ENCODE peak calls at places on chromosomes 16 and 17, in seven cellular contexts. K, S, L, Q, Y, M and E are unnamed samples.

GRCh38 chr17:29514792-29515191 is 52.0 kb downstream of the ABHD15 start:
- DNase-seq in K (no peak), S (no peak), L (no peak), Q (no peak), Y (no peak), M (no peak), E (no peak)

GRCh38 chr16:68257251-68257905 is 6.9 kb upstream of the SLC7A6 start:
- DNase-seq in K (no peak), S (no peak), L (no peak), Q (peak), Y (no peak), M (no peak), E (no peak)

GRCh38 chr16:85192736-85193493 is 80.6 kb upstream of the CIBAR2 start:
- DNase-seq in K (no peak), S (no peak), L (no peak), Q (no peak), Y (no peak), M (no peak), E (no peak)

GRCh38 chr16:21277927-21278706 is at the start of gene CRYM:
- DNase-seq in K (peak), S (peak), L (peak), Q (peak), Y (no peak), M (peak), E (peak)

GRCh38 chr17:39576187-39576586 is 31.5 kb downstream of the NEUROD2 start:
- DNase-seq in K (peak), S (no peak), L (no peak), Q (no peak), Y (no peak), M (no peak), E (no peak)

GRCh38 chr16:56679813-56680212 is 2.5 kb upstream of the MT1X start:
- DNase-seq in K (no peak), S (no peak), L (no peak), Q (no peak), Y (no peak), M (no peak), E (no peak)

GRCh38 chr16:5870886-5871715 is 773.5 kb upstream of the EEF2KMT start:
- DNase-seq in K (no peak), S (no peak), L (no peak), Q (no peak), Y (no peak), M (no peak), E (no peak)

GRCh38 chr17:1043601-1044251 is 46.8 kb downstream of the TIMM22 start:
- DNase-seq in K (no peak), S (peak), L (no peak), Q (no peak), Y (no peak), M (no peak), E (no peak)

GRCh38 chr16:47888142-47888541 is 267.7 kb downstream of the ABCC12 start:
- DNase-seq in K (peak), S (no peak), L (no peak), Q (no peak), Y (no peak), M (no peak), E (no peak)

GRCh38 chr17:49994085-49995054 is 654 bp downstream of the DLX3 start:
- DNase-seq in K (no peak), S (no peak), L (no peak), Q (no peak), Y (no peak), M (no peak), E (no peak)

GRCh38 chr16:22353188-22353919 is 21.1 kb downstream of the CDR2 start:
- DNase-seq in K (peak), S (no peak), L (no peak), Q (peak), Y (no peak), M (no peak), E (no peak)

GRCh38 chr17:3475155-3475808 is 515 bp upstream of the ASPA start:
- DNase-seq in K (no peak), S (no peak), L (no peak), Q (no peak), Y (no peak), M (no peak), E (no peak)

GRCh38 chr17:10032142-10032541 is 127.1 kb upstream of the RCVRN start:
- DNase-seq in K (no peak), S (no peak), L (no peak), Q (no peak), Y (no peak), M (no peak), E (no peak)

DNA sequence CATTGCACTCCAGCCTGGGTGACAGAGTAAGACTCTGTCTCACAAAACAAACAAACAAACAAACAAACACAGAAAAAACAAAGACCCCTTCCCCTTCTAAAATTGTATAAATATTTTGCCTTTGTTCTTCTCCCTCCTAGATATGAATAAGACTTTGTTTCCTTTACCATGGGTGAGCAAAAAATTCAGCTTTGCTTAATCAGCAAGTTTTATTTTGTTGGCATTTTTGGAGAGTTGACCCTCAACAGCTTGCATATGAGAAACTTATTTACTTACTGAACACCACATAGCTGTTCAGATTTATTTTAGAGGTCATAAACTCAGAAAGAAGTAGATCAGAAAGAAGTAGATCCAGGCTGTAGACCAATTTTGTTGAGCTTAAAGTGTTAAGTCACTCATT is 395.2 kb upstream of the TOM1L1 start:
- DNase-seq in K (no peak), S (no peak), L (no peak), Q (no peak), Y (no peak), M (no peak), E (no peak)
- TF ChIP-seq EP300 in K (no peak), S (no peak), L (no peak), Q (no peak), Y (no peak), M (no peak), E (no peak)

GRCh38 chr17:42850964-42851363 is at the start of gene AOC3:
- DNase-seq in K (no peak), S (peak), L (no peak), Q (peak), Y (no peak), M (no peak), E (no peak)

GRCh38 chr17:42852351-42852750 is 1.4 kb downstream of the AOC3 start:
- DNase-seq in K (no peak), S (peak), L (no peak), Q (no peak), Y (no peak), M (no peak), E (no peak)

GRCh38 chr17:42853597-42853967 is 2.6 kb downstream of the AOC3 start:
- DNase-seq in K (no peak), S (peak), L (no peak), Q (peak), Y (no peak), M (no peak), E (no peak)

GRCh38 chr17:42853968-42854790 is 3.2 kb downstream of the AOC3 start:
- DNase-seq in K (no peak), S (peak), L (no peak), Q (no peak), Y (no peak), M (no peak), E (no peak)

DNA sequence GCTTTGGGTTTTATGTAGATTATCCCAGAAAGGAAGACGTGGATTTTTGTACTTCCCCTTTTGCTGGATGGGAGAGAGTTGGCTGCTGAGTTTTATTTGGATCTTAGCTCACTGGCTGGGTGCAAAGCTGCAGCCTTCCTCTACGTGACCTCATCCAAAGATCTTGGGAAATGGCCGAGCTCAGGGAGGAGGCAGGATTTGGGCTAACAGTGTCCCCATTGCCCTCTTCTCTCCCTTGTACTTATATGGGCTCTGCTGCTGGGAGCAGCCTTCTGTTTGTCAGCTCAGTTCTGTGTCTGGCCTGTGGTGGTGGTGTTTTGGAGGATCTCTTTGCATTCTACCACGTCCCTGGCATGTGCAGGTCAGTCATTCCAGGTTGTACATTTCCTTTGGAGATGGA is 2.0 kb downstream of the AOC3 start:
- DNase-seq in K (no peak), S (peak), L (no peak), Q (no peak), Y (no peak), M (no peak), E (no peak)
- H3K4me3 ChIP-seq in K (no peak), S (peak), L (no peak), Q (no peak), Y (no peak), M (peak), E (peak)

GRCh38 chr17:78272181-78272913 is 40.9 kb downstream of the TMEM235 start:
- DNase-seq in K (peak), S (peak), L (peak), Q (peak), Y (no peak), M (no peak), E (peak)
- TF ChIP-seq EP300 in K (no peak), S (no peak), L (peak), Q (no peak), Y (no peak), M (no peak), E (no peak)

GRCh38 chr17:81889602-81890001 is 1.8 kb downstream of the ALYREF start:
- DNase-seq in K (no peak), S (no peak), L (peak), Q (no peak), Y (no peak), M (no peak), E (no peak)
- H3K4me3 ChIP-seq in K (peak), S (no peak), L (peak), Q (no peak), Y (no peak), M (no peak), E (peak)

DNA sequence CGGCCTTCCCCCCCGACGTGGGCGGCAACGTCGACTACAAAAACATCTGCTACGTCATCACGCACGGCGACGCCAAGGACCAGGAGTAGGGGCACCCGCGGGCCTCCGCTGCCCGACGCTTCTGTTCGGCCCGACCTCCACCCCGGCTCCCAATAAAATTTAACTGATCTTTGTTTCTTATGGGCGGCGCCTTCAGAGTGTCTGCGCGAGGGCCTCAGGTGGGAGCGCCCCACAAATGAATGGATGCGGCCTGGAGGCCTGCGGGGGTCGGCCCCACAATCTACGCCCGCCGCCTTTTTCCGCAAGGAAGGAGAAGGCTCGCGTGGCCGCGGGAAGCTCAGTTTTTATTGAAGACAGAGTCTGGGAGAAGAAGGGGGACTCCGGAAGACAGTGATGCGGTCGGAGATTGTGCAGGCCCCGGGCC is 3.2 kb downstream of the MYL11 start:
- DNase-seq in K (peak), S (peak), L (no peak), Q (peak), Y (peak), M (peak), E (peak)
- TF ChIP-seq EP300 in K (no peak), S (no peak), L (no peak), Q (no peak), Y (peak), M (no peak), E (peak)

DNA sequence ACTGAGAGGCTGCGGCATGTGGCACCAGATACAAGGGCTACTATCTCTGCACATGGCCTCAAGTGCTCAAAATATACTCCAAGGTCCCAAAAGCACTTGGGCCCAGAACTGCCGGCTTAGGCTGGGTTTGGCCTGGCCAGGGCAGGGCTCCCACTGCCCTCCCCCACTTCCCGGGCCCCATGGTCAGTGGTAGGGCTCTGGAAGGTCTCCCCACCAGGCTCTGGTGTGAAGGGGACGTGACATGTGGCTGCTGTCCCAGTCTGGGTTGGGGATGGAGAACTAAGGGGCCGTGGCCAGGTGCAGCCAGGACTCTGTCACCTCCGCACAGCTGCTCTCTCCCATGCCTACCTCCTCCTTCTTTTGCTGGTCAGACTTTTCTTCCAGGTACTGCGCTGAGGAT is 5.7 kb upstream of the PAM16 start:
- DNase-seq in K (no peak), S (no peak), L (no peak), Q (no peak), Y (no peak), M (no peak), E (no peak)
- H3K4me3 ChIP-seq in K (no peak), S (no peak), L (no peak), Q (no peak), Y (no peak), M (no peak), E (no peak)

GRCh38 chr17:57355090-57355859 is 99.0 kb downstream of the MSI2 start:
- DNase-seq in K (no peak), S (no peak), L (no peak), Q (peak), Y (no peak), M (no peak), E (peak)
- TF ChIP-seq EP300 in K (no peak), S (no peak), L (no peak), Q (no peak), Y (no peak), M (no peak), E (no peak)

DNA sequence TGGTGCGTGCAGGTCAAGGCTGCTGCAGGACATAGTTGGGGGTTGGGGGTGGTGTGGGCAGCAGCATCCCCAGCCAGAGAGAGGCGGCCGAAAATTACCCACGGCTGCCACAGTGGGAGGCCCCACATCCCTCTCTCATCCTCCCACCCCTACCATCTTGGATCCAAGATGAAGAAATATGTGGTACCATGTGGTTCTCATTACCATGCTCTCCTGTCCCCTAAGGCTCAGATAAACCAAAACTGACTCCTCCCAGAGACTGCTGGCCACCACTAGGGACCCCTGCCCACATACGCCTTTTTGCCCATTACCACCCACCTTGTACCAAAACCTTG is 120.4 kb downstream of the HIC1 start:
- DNase-seq in K (no peak), S (no peak), L (no peak), Q (no peak), Y (no peak), M (no peak), E (no peak)
- H3K4me3 ChIP-seq in K (no peak), S (no peak), L (no peak), Q (no peak), Y (no peak), M (peak), E (no peak)